ENCODE peak calls at places on chromosomes 6 and 20, in six cellular contexts. M is HCEC 1CT, E is iPS DF 19.7, J is NCI-H510A treated with DMSO at 0.1 percent for 48 hours, S is EH, C is renal cortical epithelial cell. D is an unnamed sample.

GRCh38 chr6:169164451-169164850 is 89.2 kb downstream of the THBS2 start:
- DNase-seq in M (no peak), E (no peak), J (no peak), S (no peak), C (no peak), D (peak; percentile 15)

GRCh38 chr20:59605691-59606364 is 1.5 kb downstream of the PHACTR3 start:
- DNase-seq in M (no peak), E (no peak), J (no peak), S (no peak), C (no peak), D (no peak)

GRCh38 chr20:32621071-32621913 is 36.2 kb upstream of the NOL4L start:
- DNase-seq in M (no peak), E (no peak), J (no peak), S (no peak), C (no peak), D (no peak)

GRCh38 chr6:31332637-31333602 is 24.1 kb downstream of the HLA-B start:
- DNase-seq in M (no peak), E (no peak), J (no peak), S (no peak), C (no peak), D (no peak)

GRCh38 chr6:167779123-167779992 is 47.4 kb upstream of the AFDN start:
- DNase-seq in M (no peak), E (no peak), J (no peak), S (no peak), C (no peak), D (no peak)

GRCh38 chr6:6654599-6655575 is 66.4 kb downstream of the LY86 start:
- DNase-seq in M (no peak), E (no peak), J (no peak), S (peak; percentile 66), C (peak; percentile 32), D (no peak)

GRCh38 chr20:57198359-57199072 is 67.9 kb downstream of the BMP7 start:
- DNase-seq in M (no peak), E (no peak), J (no peak), S (peak; percentile 33), C (no peak), D (peak; percentile 90)

GRCh38 chr6:168261234-168261633 is 58.3 kb downstream of the DACT2 start:
- DNase-seq in M (no peak), E (no peak), J (no peak), S (no peak), C (no peak), D (no peak)

GRCh38 chr6:15087234-15087633 is 158.6 kb upstream of the JARID2 start:
- DNase-seq in M (no peak), E (no peak), J (no peak), S (no peak), C (no peak), D (no peak)

GRCh38 chr20:44952731-44953130 is 7.5 kb downstream of the TOMM34 start:
- DNase-seq in M (no peak), E (no peak), J (no peak), S (no peak), C (no peak), D (no peak)

GRCh38 chr20:46277602-46278001 is 30.7 kb downstream of the CDH22 start:
- DNase-seq in M (no peak), E (no peak), J (no peak), S (no peak), C (no peak), D (no peak)

GRCh38 chr6:149231786-149232185 is 85.7 kb upstream of the TAB2 start:
- DNase-seq in M (no peak), E (no peak), J (peak; percentile 0), S (no peak), C (no peak), D (no peak)

GRCh38 chr6:5998741-5999687 is 7.7 kb downstream of the NRN1 start:
- DNase-seq in M (no peak), E (no peak), J (no peak), S (no peak), C (no peak), D (no peak)

GRCh38 chr6:17632929-17633328 is 32.8 kb downstream of the FAM8A1 start:
- DNase-seq in M (no peak), E (no peak), J (no peak), S (no peak), C (no peak), D (no peak)

GRCh38 chr6:73652637-73653570 is 888 bp downstream of the SLC17A5 start:
- DNase-seq in M (peak; percentile 36), E (peak; percentile 54), J (peak; percentile 40), S (peak; percentile 67), C (peak; percentile 43), D (peak; percentile 68)

GRCh38 chr6:3848380-3848779 is 793 bp upstream of the FAM50B start:
- DNase-seq in M (no peak), E (no peak), J (no peak), S (peak; percentile 31), C (peak; percentile 39), D (peak; percentile 83)

GRCh38 chr20:62367136-62367482 is at the start of gene LAMA5:
- DNase-seq in M (peak; percentile 33), E (no peak), J (peak; percentile 31), S (peak; percentile 52), C (no peak), D (peak; percentile 64)

GRCh38 chr6:158755636-158756035 is 63.5 kb downstream of the EZR start:
- DNase-seq in M (no peak), E (no peak), J (no peak), S (no peak), C (no peak), D (no peak)